ENCODE peak calls at places on chromosomes 13 and 19, in six cellular contexts. I is HepG2, R is transverse colon, U is suprapubic skin, W is H1, M is stomach. H is an unnamed sample.

GRCh38 chr19:33118643-33119042 is 13.3 kb upstream of the WDR88 start:
- DNase-seq in W (no peak), I (no peak), M (no peak), R (no peak), U (no peak), H (no peak)

GRCh38 chr13:31627097-31627496 is 112.2 kb upstream of the RXFP2 start:
- DNase-seq in R (no peak), I (no peak), U (no peak), W (no peak), M (no peak), H (no peak)

GRCh38 chr13:31587696-31588266 is 151.5 kb upstream of the RXFP2 start:
- DNase-seq in M (no peak), W (no peak), U (no peak), I (no peak), R (no peak), H (no peak)

GRCh38 chr13:19991531-19991930 is 33.0 kb downstream of the ZMYM2 start:
- DNase-seq in W (no peak), I (no peak), R (no peak), M (no peak), U (no peak), H (no peak)

GRCh38 chr19:17687141-17687856 is 855 bp downstream of the UNC13A start:
- DNase-seq in W (no peak), R (no peak), M (no peak), U (no peak), I (no peak), H (no peak)

GRCh38 chr19:9906475-9907087 is 29.7 kb downstream of the OLFM2 start:
- DNase-seq in I (no peak), M (no peak), R (no peak), W (no peak), U (no peak), H (no peak)

GRCh38 chr19:4358709-4359626 is 15.6 kb downstream of the MPND start:
- DNase-seq in W (no peak), I (no peak), M (no peak), R (no peak), U (no peak), H (no peak)

GRCh38 chr19:6248341-6248740 is 31.4 kb downstream of the MLLT1 start:
- DNase-seq in W (no peak), M (no peak), R (no peak), I (no peak), U (no peak), H (no peak)

GRCh38 chr19:19628499-19629134 is 597 bp upstream of the LPAR2 start:
- DNase-seq in U (no peak), R (peak; percentile 69), W (peak; percentile 73), M (peak; percentile 85), I (no peak), H (peak; percentile 89)

GRCh38 chr19:33219261-33219812 is 6.3 kb downstream of the SLC7A10 start:
- DNase-seq in U (no peak), I (no peak), W (no peak), M (no peak), R (no peak), H (no peak)

GRCh38 chr19:33508431-33508830 is 13.2 kb downstream of the PEPD start:
- DNase-seq in I (no peak), U (no peak), R (no peak), W (no peak), M (no peak), H (no peak)

GRCh38 chr13:75507027-75508001 is 25.3 kb upstream of the TBC1D4 start:
- DNase-seq in U (no peak), W (no peak), M (no peak), I (no peak), R (no peak), H (peak; percentile 47)

GRCh38 chr13:20461481-20461859 is 64.2 kb downstream of the CRYL1 start:
- DNase-seq in U (no peak), M (no peak), W (no peak), R (no peak), I (no peak), H (no peak)

DNA sequence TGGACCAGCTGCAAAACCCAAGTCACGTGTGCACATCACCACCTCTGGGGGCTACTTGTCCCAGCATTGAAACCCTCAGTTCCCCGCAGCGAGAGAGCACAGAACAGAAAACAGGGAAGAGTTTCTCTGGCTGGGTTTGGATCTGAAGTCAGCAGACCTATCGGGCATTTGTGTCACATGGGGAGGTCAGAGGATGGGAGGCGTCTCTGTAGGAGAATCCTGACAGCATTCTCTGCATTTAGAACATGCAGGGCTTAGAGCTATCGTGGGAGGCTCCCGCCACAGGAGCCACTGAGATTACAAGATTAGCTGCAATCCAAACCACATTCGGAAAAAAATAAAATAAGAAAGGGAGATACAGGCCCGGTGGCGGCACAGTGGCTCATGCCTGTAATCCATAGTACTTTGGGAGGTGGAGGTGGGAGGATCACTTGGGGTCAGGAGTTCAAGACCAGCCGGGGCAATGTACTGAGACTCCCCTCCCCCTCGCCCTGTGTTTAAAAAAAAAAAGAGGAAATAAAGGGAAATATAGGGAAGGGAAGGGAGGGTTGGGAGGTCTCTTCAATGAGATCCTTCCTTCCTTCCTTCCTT is 2.9 kb upstream of the TLE6 start:
- DNase-seq in U (peak; percentile 78), I (no peak), W (no peak), M (no peak), R (no peak), H (no peak)
- TF ChIP-seq POLR2AphosphoS5 in U (no peak), I (no peak), W (no peak), M (no peak), R (no peak), H (peak; percentile 33)

GRCh38 chr13:110546933-110547332 is 14.6 kb downstream of the RAB20 start:
- DNase-seq in M (peak; percentile 95), I (peak; percentile 80), W (no peak), U (peak; percentile 80), R (peak; percentile 93), H (no peak)
- TF ChIP-seq EP300 in M (no peak), I (no peak), W (no peak), U (no peak), R (no peak), H (no peak)

GRCh38 chr13:98370806-98371553 is 193.9 kb upstream of the RNF113B start:
- DNase-seq in M (peak; percentile 69), W (no peak), R (peak; percentile 31), U (no peak), I (no peak), H (no peak)
- H3K27me3 ChIP-seq in M (no peaks in the 10 kb centered on the region), W (no peaks in the 10 kb centered on the region), R (no peaks in the 10 kb centered on the region), U (no peaks in the 10 kb centered on the region), I (no peaks in the 10 kb centered on the region), H (no peaks in the 10 kb centered on the region)

GRCh38 chr13:93686399-93686798 is 459.8 kb downstream of the GPC6 start:
- DNase-seq in U (no peak), M (no peak), R (no peak), W (no peak), I (no peak), H (no peak)
- TF ChIP-seq POLR2AphosphoS5 in U (no peak), M (no peak), R (no peak), W (no peak), I (no peak), H (no peak)

DNA sequence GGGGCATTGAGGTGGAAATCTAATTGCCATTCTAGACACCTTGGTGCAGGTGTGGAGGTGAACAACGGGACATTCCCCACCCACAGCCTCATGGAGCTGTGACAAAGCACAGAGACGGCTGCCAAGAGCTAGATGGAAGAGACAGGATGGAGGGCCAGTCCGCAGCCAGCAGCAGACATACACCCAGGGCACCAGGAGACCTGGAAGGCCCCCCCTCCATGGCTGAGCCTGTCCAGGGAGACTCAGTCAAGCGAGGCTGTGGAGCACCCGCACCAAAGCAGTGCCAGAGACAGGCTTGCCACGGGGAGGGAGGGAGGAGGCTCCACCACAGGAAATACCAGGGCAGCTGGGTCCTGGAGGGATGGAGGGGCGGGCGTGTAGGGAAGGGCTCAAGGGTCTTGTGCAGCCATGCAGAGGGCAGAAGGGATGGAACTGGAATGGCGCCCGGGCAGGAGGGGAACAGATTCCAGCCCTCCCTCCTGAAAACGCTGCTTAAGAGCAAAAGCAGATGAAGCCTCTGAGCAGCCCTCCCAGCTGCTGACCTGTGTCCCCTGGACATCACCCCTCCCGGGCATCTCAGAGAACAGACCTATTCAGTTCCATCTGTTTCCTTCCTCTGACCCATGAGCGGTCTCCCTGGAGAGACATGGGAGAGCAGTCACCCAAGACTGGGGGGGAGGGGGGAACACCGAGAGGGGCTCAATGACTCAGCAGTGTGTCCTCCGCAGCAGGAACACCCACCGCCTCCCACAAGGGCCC is 14.4 kb downstream of the EPS15L1 start:
- DNase-seq in M (peak; percentile 36), U (peak; percentile 74), W (no peak), R (no peak), I (peak; percentile 24), H (no peak)
- TF ChIP-seq EP300 in M (no peak), U (no peak), W (no peak), R (no peak), I (no peak), H (no peak)

GRCh38 chr19:42005504-42005903 is 11.5 kb upstream of the ATP1A3 start:
- DNase-seq in M (no peak), U (no peak), W (no peak), I (no peak), R (no peak), H (peak; percentile 69)
- H3K27me3 ChIP-seq in M (peaks cover 26% of the 10 kb centered on the region), U (peaks cover 39% of the 10 kb centered on the region), W (no peaks in the 10 kb centered on the region), I (peaks cover 8% of the 10 kb centered on the region), R (peaks cover 16% of the 10 kb centered on the region), H (no peaks in the 10 kb centered on the region)

DNA sequence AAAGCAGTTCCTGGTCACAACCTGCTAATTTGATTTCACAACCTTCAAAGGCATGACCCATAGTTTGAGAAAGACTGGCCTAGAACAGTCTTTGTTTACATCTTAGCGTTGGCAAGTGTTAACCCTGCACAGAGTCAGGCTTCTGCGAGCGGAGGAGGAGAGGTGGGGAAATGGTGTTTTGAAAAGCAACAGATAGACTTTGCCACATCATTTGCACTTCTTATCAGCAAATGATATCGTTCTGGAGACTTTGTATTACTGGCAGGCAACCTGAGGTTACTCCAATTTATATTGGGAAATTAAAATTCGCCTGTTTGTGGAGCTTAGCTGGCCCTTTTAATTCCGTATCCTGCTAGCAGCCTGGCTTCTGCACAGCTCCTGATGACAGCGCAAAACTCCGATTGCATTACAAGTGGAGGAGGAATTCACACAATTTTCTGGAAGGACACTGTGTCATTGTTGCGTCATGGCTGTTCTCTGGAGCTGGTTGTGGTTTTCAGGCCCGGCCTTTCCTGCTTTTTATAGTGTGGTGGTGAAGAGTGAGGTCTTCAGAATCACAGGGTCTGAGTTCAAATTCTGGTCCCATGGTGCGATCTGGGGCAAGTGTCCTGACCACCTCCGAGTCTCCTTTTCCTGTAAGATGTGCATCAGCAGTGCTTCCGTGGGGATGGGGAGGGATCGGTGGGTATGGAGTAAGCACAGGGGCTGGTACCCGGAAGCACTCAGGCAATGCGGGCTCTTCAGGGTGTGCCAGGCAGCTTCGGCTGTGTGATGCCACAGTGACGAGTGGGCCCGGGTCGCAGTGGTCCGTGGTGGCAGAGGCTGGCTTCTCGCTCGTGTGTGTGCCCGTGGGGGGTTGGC is 49.1 kb upstream of the EHD2 start:
- DNase-seq in U (peak; percentile 87), M (peak; percentile 74), W (no peak), I (peak; percentile 59), R (peak; percentile 69), H (peak; percentile 92)
- TF ChIP-seq POLR2AphosphoS5 in U (peak; percentile 42), M (peak; percentile 69), W (no peak), I (no peak), R (peak; percentile 76), H (peak; percentile 82)

GRCh38 chr13:85910962-85911361 is 111.7 kb upstream of the SLITRK6 start:
- DNase-seq in R (no peak), W (no peak), U (no peak), M (no peak), I (no peak), H (no peak)
- TF ChIP-seq EP300 in R (no peak), W (no peak), U (no peak), M (no peak), I (no peak), H (no peak)